ENCODE peak calls at places on chromosomes 3 and 15, in ten cellular contexts. One of them, this sample, is unnamed.

GRCh38 chr3:172040078-172040975 is 949 bp downstream of the FNDC3B start:
- DNase-seq in uterus: peak; percentile 86
- DNase-seq in CD8-positive, alpha-beta memory T cell: peak; percentile 38
- DNase-seq in fibroblast of lung: peak; percentile 88
- DNase-seq in keratinocyte: no peak
- DNase-seq in pancreas: peak; percentile 95
- DNase-seq in left ventricle myocardium inferior: peak; percentile 90
- DNase-seq in body of pancreas: peak; percentile 89
- DNase-seq in right lobe of liver: peak; percentile 91
- DNase-seq in stomach: peak; percentile 87
- DNase-seq in this sample: peak; percentile 97

GRCh38 chr3:136818851-136819783 is at the start of gene SLC35G2:
- DNase-seq in uterus: peak; percentile 42
- DNase-seq in CD8-positive, alpha-beta memory T cell: peak; percentile 33
- DNase-seq in fibroblast of lung: peak; percentile 87
- DNase-seq in keratinocyte: no peak
- DNase-seq in pancreas: peak; percentile 65
- DNase-seq in left ventricle myocardium inferior: peak; percentile 54
- DNase-seq in body of pancreas: peak; percentile 61
- DNase-seq in right lobe of liver: peak; percentile 48
- DNase-seq in stomach: peak; percentile 30
- DNase-seq in this sample: peak; percentile 52

GRCh38 chr3:64048631-64049061 is 25.4 kb upstream of the PSMD6 start:
- DNase-seq in uterus: no peak
- DNase-seq in CD8-positive, alpha-beta memory T cell: no peak
- DNase-seq in fibroblast of lung: peak; percentile 53
- DNase-seq in keratinocyte: no peak
- DNase-seq in pancreas: no peak
- DNase-seq in left ventricle myocardium inferior: no peak
- DNase-seq in body of pancreas: no peak
- DNase-seq in right lobe of liver: no peak
- DNase-seq in stomach: no peak
- DNase-seq in this sample: no peak

GRCh38 chr3:8239095-8239494 is 262.5 kb upstream of the LMCD1 start:
- DNase-seq in uterus: no peak
- DNase-seq in CD8-positive, alpha-beta memory T cell: no peak
- DNase-seq in fibroblast of lung: no peak
- DNase-seq in keratinocyte: no peak
- DNase-seq in pancreas: no peak
- DNase-seq in left ventricle myocardium inferior: no peak
- DNase-seq in body of pancreas: peak; percentile 6
- DNase-seq in right lobe of liver: peak; percentile 50
- DNase-seq in stomach: peak; percentile 38
- DNase-seq in this sample: no peak

GRCh38 chr3:151926956-151927355 is 53.5 kb downstream of the SUCNR1 start:
- DNase-seq in uterus: no peak
- DNase-seq in CD8-positive, alpha-beta memory T cell: no peak
- DNase-seq in fibroblast of lung: peak; percentile 39
- DNase-seq in keratinocyte: no peak
- DNase-seq in pancreas: no peak
- DNase-seq in left ventricle myocardium inferior: no peak
- DNase-seq in body of pancreas: no peak
- DNase-seq in right lobe of liver: no peak
- DNase-seq in stomach: no peak
- DNase-seq in this sample: no peak

GRCh38 chr3:178381555-178381954 is 154.7 kb upstream of the KCNMB2 start:
- DNase-seq in uterus: no peak
- DNase-seq in CD8-positive, alpha-beta memory T cell: no peak
- DNase-seq in fibroblast of lung: peak; percentile 40
- DNase-seq in keratinocyte: no peak
- DNase-seq in pancreas: no peak
- DNase-seq in left ventricle myocardium inferior: no peak
- DNase-seq in body of pancreas: no peak
- DNase-seq in right lobe of liver: no peak
- DNase-seq in stomach: no peak
- DNase-seq in this sample: no peak

GRCh38 chr15:64014995-64015394 is 31.3 kb downstream of the DAPK2 start:
- DNase-seq in uterus: no peak
- DNase-seq in CD8-positive, alpha-beta memory T cell: no peak
- DNase-seq in fibroblast of lung: no peak
- DNase-seq in keratinocyte: no peak
- DNase-seq in pancreas: peak; percentile 86
- DNase-seq in left ventricle myocardium inferior: peak; percentile 71
- DNase-seq in body of pancreas: peak; percentile 89
- DNase-seq in right lobe of liver: peak; percentile 90
- DNase-seq in stomach: peak; percentile 83
- DNase-seq in this sample: no peak

GRCh38 chr3:140167600-140168281 is 232.8 kb downstream of the CLSTN2 start:
- DNase-seq in uterus: no peak
- DNase-seq in CD8-positive, alpha-beta memory T cell: no peak
- DNase-seq in fibroblast of lung: no peak
- DNase-seq in keratinocyte: no peak
- DNase-seq in pancreas: no peak
- DNase-seq in left ventricle myocardium inferior: no peak
- DNase-seq in body of pancreas: no peak
- DNase-seq in right lobe of liver: no peak
- DNase-seq in stomach: no peak
- DNase-seq in this sample: no peak

GRCh38 chr3:100254168-100254777 is 6.5 kb upstream of the TBC1D23 start:
- DNase-seq in uterus: peak; percentile 47
- DNase-seq in CD8-positive, alpha-beta memory T cell: no peak
- DNase-seq in fibroblast of lung: peak; percentile 84
- DNase-seq in keratinocyte: no peak
- DNase-seq in pancreas: no peak
- DNase-seq in left ventricle myocardium inferior: peak; percentile 29
- DNase-seq in body of pancreas: peak; percentile 67
- DNase-seq in right lobe of liver: peak; percentile 52
- DNase-seq in stomach: peak; percentile 47
- DNase-seq in this sample: peak; percentile 37

GRCh38 chr3:146640955-146641867 is 36.1 kb upstream of the PLSCR5 start:
- DNase-seq in uterus: no peak
- DNase-seq in CD8-positive, alpha-beta memory T cell: no peak
- DNase-seq in fibroblast of lung: peak; percentile 66
- DNase-seq in keratinocyte: peak; percentile 5
- DNase-seq in pancreas: no peak
- DNase-seq in left ventricle myocardium inferior: no peak
- DNase-seq in body of pancreas: peak; percentile 25
- DNase-seq in right lobe of liver: no peak
- DNase-seq in stomach: no peak
- DNase-seq in this sample: no peak

GRCh38 chr3:140391041-140391440 is 286.8 kb upstream of the TRIM42 start:
- DNase-seq in uterus: no peak
- DNase-seq in CD8-positive, alpha-beta memory T cell: no peak
- DNase-seq in fibroblast of lung: no peak
- DNase-seq in keratinocyte: no peak
- DNase-seq in pancreas: no peak
- DNase-seq in left ventricle myocardium inferior: no peak
- DNase-seq in body of pancreas: no peak
- DNase-seq in right lobe of liver: no peak
- DNase-seq in stomach: no peak
- DNase-seq in this sample: no peak

GRCh38 chr3:144273611-144274010 is 302.0 kb downstream of the DIPK2A start:
- DNase-seq in uterus: no peak
- DNase-seq in CD8-positive, alpha-beta memory T cell: no peak
- DNase-seq in fibroblast of lung: peak; percentile 28
- DNase-seq in keratinocyte: no peak
- DNase-seq in pancreas: no peak
- DNase-seq in left ventricle myocardium inferior: no peak
- DNase-seq in body of pancreas: no peak
- DNase-seq in right lobe of liver: no peak
- DNase-seq in stomach: no peak
- DNase-seq in this sample: no peak

DNA sequence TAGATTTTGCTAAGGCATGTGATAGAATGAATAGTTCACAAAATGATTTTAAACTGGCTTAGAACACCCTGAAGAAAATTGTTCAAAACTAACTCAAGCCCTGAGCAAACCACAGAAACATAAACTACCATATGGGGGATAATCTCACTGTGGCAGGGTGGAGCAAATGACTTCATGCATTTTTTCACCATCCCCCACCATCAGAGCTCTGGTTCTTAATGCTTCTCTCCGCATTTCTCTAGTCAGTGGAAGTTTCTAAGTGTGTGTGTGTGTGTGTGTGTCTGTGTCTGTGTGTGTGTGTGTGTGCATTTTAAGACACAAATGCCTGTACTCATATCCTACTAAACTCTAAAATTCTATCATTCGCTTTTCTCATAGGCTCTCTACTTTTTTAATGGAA is 107.1 kb upstream of the PHLDB2 start:
- DNase-seq in uterus: no peak
- DNase-seq in CD8-positive, alpha-beta memory T cell: no peak
- DNase-seq in fibroblast of lung: peak; percentile 97
- DNase-seq in keratinocyte: no peak
- DNase-seq in pancreas: no peak
- DNase-seq in left ventricle myocardium inferior: no peak
- DNase-seq in body of pancreas: no peak
- DNase-seq in right lobe of liver: no peak
- DNase-seq in stomach: no peak
- DNase-seq in this sample: no peak
- H3K27ac ChIP-seq in uterus: peak overlapping the region; percentile 1
- H3K27ac ChIP-seq in CD8-positive, alpha-beta memory T cell: no peak overlapping the region
- H3K27ac ChIP-seq in fibroblast of lung: no peak overlapping the region
- H3K27ac ChIP-seq in keratinocyte: peak overlapping the region; percentile 47
- H3K27ac ChIP-seq in pancreas: no peak overlapping the region
- H3K27ac ChIP-seq in left ventricle myocardium inferior: no peak overlapping the region
- H3K27ac ChIP-seq in body of pancreas: no peak overlapping the region
- H3K27ac ChIP-seq in right lobe of liver: no peak overlapping the region
- H3K27ac ChIP-seq in stomach: no peak overlapping the region
- H3K27ac ChIP-seq in this sample: no peak overlapping the region

GRCh38 chr3:196689941-196690660 is 21.9 kb downstream of the CEP19 start:
- DNase-seq in uterus: no peak
- DNase-seq in CD8-positive, alpha-beta memory T cell: no peak
- DNase-seq in fibroblast of lung: no peak
- DNase-seq in keratinocyte: no peak
- DNase-seq in pancreas: no peak
- DNase-seq in left ventricle myocardium inferior: no peak
- DNase-seq in body of pancreas: no peak
- DNase-seq in right lobe of liver: no peak
- DNase-seq in stomach: no peak
- DNase-seq in this sample: no peak
- H3K4me1 ChIP-seq in uterus: no peaks in the 10 kb centered on the region
- H3K4me1 ChIP-seq in CD8-positive, alpha-beta memory T cell: peaks cover 4% of the 10 kb centered on the region
- H3K4me1 ChIP-seq in fibroblast of lung: no peaks in the 10 kb centered on the region
- H3K4me1 ChIP-seq in keratinocyte: no peaks in the 10 kb centered on the region
- H3K4me1 ChIP-seq in pancreas: no peaks in the 10 kb centered on the region
- H3K4me1 ChIP-seq in left ventricle myocardium inferior: peaks cover 2% of the 10 kb centered on the region
- H3K4me1 ChIP-seq in body of pancreas: no peaks in the 10 kb centered on the region
- H3K4me1 ChIP-seq in right lobe of liver: no peaks in the 10 kb centered on the region
- H3K4me1 ChIP-seq in stomach: peaks cover 2% of the 10 kb centered on the region
- H3K4me1 ChIP-seq in this sample: peaks cover 71% of the 10 kb centered on the region

GRCh38 chr15:40405501-40406381 is at the start of gene IVD:
- DNase-seq in uterus: peak; percentile 94
- DNase-seq in CD8-positive, alpha-beta memory T cell: peak; percentile 87
- DNase-seq in fibroblast of lung: peak; percentile 95
- DNase-seq in keratinocyte: no peak
- DNase-seq in pancreas: peak; percentile 98
- DNase-seq in left ventricle myocardium inferior: peak; percentile 95
- DNase-seq in body of pancreas: peak; percentile 97
- DNase-seq in right lobe of liver: peak; percentile 98
- DNase-seq in stomach: peak; percentile 96
- DNase-seq in this sample: peak; percentile 96
- H3K4me3 ChIP-seq in uterus: peak within 1 kb of the TSS; percentile 76
- H3K4me3 ChIP-seq in CD8-positive, alpha-beta memory T cell: peak within 1 kb of the TSS; percentile 85
- H3K4me3 ChIP-seq in fibroblast of lung: peak within 1 kb of the TSS; percentile 86
- H3K4me3 ChIP-seq in keratinocyte: peak within 1 kb of the TSS; percentile 42
- H3K4me3 ChIP-seq in pancreas: peak within 1 kb of the TSS; percentile 76
- H3K4me3 ChIP-seq in left ventricle myocardium inferior: peak within 1 kb of the TSS; percentile 84
- H3K4me3 ChIP-seq in body of pancreas: peak within 1 kb of the TSS; percentile 97
- H3K4me3 ChIP-seq in right lobe of liver: peak within 1 kb of the TSS; percentile 91
- H3K4me3 ChIP-seq in stomach: peak within 1 kb of the TSS; percentile 91
- H3K4me3 ChIP-seq in this sample: peak within 1 kb of the TSS; percentile 88

GRCh38 chr3:30577788-30578187 is 28.6 kb upstream of the TGFBR2 start:
- DNase-seq in uterus: no peak
- DNase-seq in CD8-positive, alpha-beta memory T cell: no peak
- DNase-seq in fibroblast of lung: no peak
- DNase-seq in keratinocyte: no peak
- DNase-seq in pancreas: no peak
- DNase-seq in left ventricle myocardium inferior: no peak
- DNase-seq in body of pancreas: no peak
- DNase-seq in right lobe of liver: no peak
- DNase-seq in stomach: no peak
- DNase-seq in this sample: no peak
- H3K27ac ChIP-seq in uterus: peak overlapping the region; percentile 25
- H3K27ac ChIP-seq in CD8-positive, alpha-beta memory T cell: no peak overlapping the region
- H3K27ac ChIP-seq in fibroblast of lung: peak overlapping the region; percentile 22
- H3K27ac ChIP-seq in keratinocyte: no peak overlapping the region
- H3K27ac ChIP-seq in pancreas: peak overlapping the region; percentile 22
- H3K27ac ChIP-seq in left ventricle myocardium inferior: peak overlapping the region; percentile 51
- H3K27ac ChIP-seq in body of pancreas: no peak overlapping the region
- H3K27ac ChIP-seq in right lobe of liver: peak overlapping the region; percentile 33
- H3K27ac ChIP-seq in stomach: no peak overlapping the region
- H3K27ac ChIP-seq in this sample: peak overlapping the region; percentile 39

DNA sequence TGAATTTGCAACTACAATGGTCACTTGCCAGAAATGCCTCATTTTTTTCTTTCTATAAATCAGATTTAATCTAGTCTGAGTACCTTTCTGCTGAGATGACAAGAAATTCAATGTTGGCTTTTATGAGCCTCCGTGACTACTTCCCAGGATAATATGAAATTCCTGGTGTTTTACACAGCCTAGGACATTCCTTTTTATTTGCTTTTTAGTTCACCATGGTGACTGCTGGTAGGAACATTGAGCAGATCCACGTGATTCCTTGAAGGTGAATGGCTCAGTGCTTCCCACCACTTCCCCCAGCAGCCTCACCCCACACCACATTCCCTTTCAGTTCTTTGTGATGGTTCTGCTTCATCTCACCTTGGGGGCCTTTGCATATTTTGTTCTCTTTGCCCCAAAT is 4.3 kb upstream of the NPTN start:
- DNase-seq in uterus: no peak
- DNase-seq in CD8-positive, alpha-beta memory T cell: no peak
- DNase-seq in fibroblast of lung: no peak
- DNase-seq in keratinocyte: no peak
- DNase-seq in pancreas: no peak
- DNase-seq in left ventricle myocardium inferior: no peak
- DNase-seq in body of pancreas: no peak
- DNase-seq in right lobe of liver: no peak
- DNase-seq in stomach: no peak
- DNase-seq in this sample: no peak
- H3K4me1 ChIP-seq in uterus: no peaks in the 10 kb centered on the region
- H3K4me1 ChIP-seq in CD8-positive, alpha-beta memory T cell: peaks cover 6% of the 10 kb centered on the region
- H3K4me1 ChIP-seq in fibroblast of lung: peaks cover 10% of the 10 kb centered on the region
- H3K4me1 ChIP-seq in keratinocyte: peaks cover 34% of the 10 kb centered on the region
- H3K4me1 ChIP-seq in pancreas: no peaks in the 10 kb centered on the region
- H3K4me1 ChIP-seq in left ventricle myocardium inferior: peaks cover 16% of the 10 kb centered on the region
- H3K4me1 ChIP-seq in body of pancreas: peaks cover 11% of the 10 kb centered on the region
- H3K4me1 ChIP-seq in right lobe of liver: peaks cover 4% of the 10 kb centered on the region
- H3K4me1 ChIP-seq in stomach: peaks cover 18% of the 10 kb centered on the region
- H3K4me1 ChIP-seq in this sample: peaks cover 17% of the 10 kb centered on the region